ENCODE peak calls at places on chromosome 14, in ten cellular contexts. V is activated T-helper 1 cell treated with Interleukin-2 at 50 U/mL for 16 hours, Y is NCI-H2171 treated with DMSO at 0.1 percent for 48 hours, Z is activated T-cell treated with anti-CD3 and anti-CD28 coated beads for 48 hours, J is M059J, A is mammary epithelial cell, N is GM20000, O is kidney tubule cell, I is mucosa of gallbladder, G is HTR-8/SVneo. E is an unnamed sample.

GRCh38 chr14:96735509-96735908 is 61.7 kb upstream of the VRK1 start:
- DNase-seq in V (no peak), Y (peak), Z (no peak), J (no peak), A (no peak), N (no peak), O (peak), I (no peak), G (no peak), E (no peak)

GRCh38 chr14:92632546-92633273 is 115.7 kb downstream of the LGMN start:
- DNase-seq in V (no peak), Y (no peak), Z (no peak), J (no peak), A (no peak), N (no peak), O (no peak), I (no peak), G (no peak), E (no peak)

GRCh38 chr14:103361868-103362267 is 23.3 kb upstream of the MARK3 start:
- DNase-seq in V (no peak), Y (no peak), Z (no peak), J (peak), A (peak), N (no peak), O (peak), I (no peak), G (no peak), E (no peak)

GRCh38 chr14:70901218-70901772 is 6.0 kb upstream of the PCNX1 start:
- DNase-seq in V (no peak), Y (no peak), Z (no peak), J (peak), A (no peak), N (no peak), O (peak), I (no peak), G (peak), E (no peak)

GRCh38 chr14:29528889-29529288 is 398.8 kb downstream of the PRKD1 start:
- DNase-seq in V (no peak), Y (peak), Z (no peak), J (no peak), A (no peak), N (no peak), O (peak), I (no peak), G (no peak), E (no peak)

GRCh38 chr14:100472094-100472455 is 115.1 kb downstream of the BEGAIN start:
- DNase-seq in V (no peak), Y (peak), Z (no peak), J (no peak), A (no peak), N (no peak), O (no peak), I (no peak), G (no peak), E (no peak)

GRCh38 chr14:68786491-68787234 is 6.2 kb downstream of the ZFP36L1 start:
- DNase-seq in V (no peak), Y (no peak), Z (no peak), J (peak), A (peak), N (no peak), O (peak), I (peak), G (no peak), E (no peak)

GRCh38 chr14:75561013-75561432 is 17.4 kb upstream of the FLVCR2 start:
- DNase-seq in V (peak), Y (peak), Z (peak), J (peak), A (peak), N (peak), O (peak), I (peak), G (peak), E (peak)

GRCh38 chr14:47919994-47920393 is 244.6 kb upstream of the MDGA2 start:
- DNase-seq in V (no peak), Y (no peak), Z (no peak), J (peak), A (no peak), N (no peak), O (no peak), I (no peak), G (no peak), E (no peak)

GRCh38 chr14:98204139-98204538 is 1067.9 kb downstream of the BCL11B start:
- DNase-seq in V (no peak), Y (no peak), Z (no peak), J (no peak), A (no peak), N (no peak), O (no peak), I (no peak), G (no peak), E (no peak)

GRCh38 chr14:100317897-100318808 is 5.0 kb upstream of the SLC25A47 start:
- DNase-seq in V (peak), Y (no peak), Z (peak), J (peak), A (no peak), N (peak), O (peak), I (peak), G (no peak), E (peak)

GRCh38 chr14:92832137-92832700 is 38.1 kb downstream of the GOLGA5 start:
- DNase-seq in V (no peak), Y (peak), Z (no peak), J (no peak), A (no peak), N (no peak), O (no peak), I (no peak), G (no peak), E (no peak)

GRCh38 chr14:26870096-26870495 is 272.3 kb upstream of the NOVA1 start:
- DNase-seq in V (no peak), Y (no peak), Z (no peak), J (no peak), A (no peak), N (no peak), O (no peak), I (no peak), G (no peak), E (no peak)

GRCh38 chr14:24436355-24437019 is 6.1 kb downstream of the SDR39U1 start:
- DNase-seq in V (no peak), Y (peak), Z (no peak), J (peak), A (peak), N (peak), O (peak), I (no peak), G (peak), E (no peak)

GRCh38 chr14:102893452-102893851 is 29.0 kb upstream of the AMN start:
- DNase-seq in V (no peak), Y (no peak), Z (no peak), J (no peak), A (no peak), N (no peak), O (no peak), I (peak), G (no peak), E (peak)

GRCh38 chr14:24674204-24674970 is 40.4 kb upstream of the GZMB start:
- DNase-seq in V (peak), Y (no peak), Z (no peak), J (no peak), A (no peak), N (no peak), O (no peak), I (no peak), G (no peak), E (no peak)

GRCh38 chr14:30312214-30312613 is 246.7 kb upstream of the G2E3 start:
- DNase-seq in V (no peak), Y (no peak), Z (no peak), J (no peak), A (no peak), N (no peak), O (no peak), I (no peak), G (no peak), E (no peak)

GRCh38 chr14:104268725-104269436 is 130.5 kb downstream of the KIF26A start:
- DNase-seq in V (no peak), Y (no peak), Z (no peak), J (no peak), A (no peak), N (no peak), O (no peak), I (no peak), G (no peak), E (peak)

GRCh38 chr14:44995770-44996294 is 33.8 kb downstream of the TOGARAM1 start:
- DNase-seq in V (no peak), Y (no peak), Z (no peak), J (no peak), A (no peak), N (no peak), O (peak), I (no peak), G (no peak), E (no peak)

GRCh38 chr14:33556382-33557121 is 394.3 kb downstream of the EGLN3 start:
- DNase-seq in V (no peak), Y (no peak), Z (no peak), J (peak), A (peak), N (no peak), O (peak), I (no peak), G (peak), E (no peak)

GRCh38 chr14:60189923-60190840 is 25.0 kb upstream of the DHRS7 start:
- DNase-seq in V (no peak), Y (peak), Z (no peak), J (no peak), A (no peak), N (no peak), O (no peak), I (no peak), G (no peak), E (no peak)

GRCh38 chr14:83163016-83163415 is 1629.4 kb upstream of the SEL1L start:
- DNase-seq in V (no peak), Y (no peak), Z (no peak), J (no peak), A (no peak), N (no peak), O (peak), I (no peak), G (no peak), E (no peak)

GRCh38 chr14:53924754-53925153 is 31.9 kb downstream of the BMP4 start:
- DNase-seq in V (no peak), Y (no peak), Z (no peak), J (peak), A (peak), N (no peak), O (peak), I (no peak), G (peak), E (no peak)

GRCh38 chr14:95889236-95889979 is 12.8 kb downstream of the TUNAR start:
- DNase-seq in V (no peak), Y (no peak), Z (no peak), J (no peak), A (no peak), N (no peak), O (peak), I (no peak), G (no peak), E (no peak)

GRCh38 chr14:51855234-51855633 is 5.2 kb upstream of the GNG2 start:
- DNase-seq in V (no peak), Y (no peak), Z (no peak), J (peak), A (no peak), N (no peak), O (no peak), I (no peak), G (no peak), E (no peak)

GRCh38 chr14:23209651-23210423 is 26.4 kb upstream of the SLC7A8 start:
- DNase-seq in V (no peak), Y (no peak), Z (no peak), J (peak), A (peak), N (no peak), O (peak), I (no peak), G (no peak), E (no peak)

GRCh38 chr14:64702493-64703392 is 1.5 kb upstream of the PLEKHG3 start:
- DNase-seq in V (no peak), Y (peak), Z (no peak), J (no peak), A (peak), N (no peak), O (peak), I (no peak), G (no peak), E (peak)

GRCh38 chr14:43938588-43939281 is 568.3 kb downstream of the FSCB start:
- DNase-seq in V (no peak), Y (no peak), Z (no peak), J (no peak), A (no peak), N (no peak), O (no peak), I (no peak), G (no peak), E (no peak)

GRCh38 chr14:54450535-54450934 is 9.4 kb upstream of the CNIH1 start:
- DNase-seq in V (no peak), Y (no peak), Z (no peak), J (peak), A (peak), N (peak), O (no peak), I (no peak), G (no peak), E (no peak)

GRCh38 chr14:20934148-20934762 is 21.0 kb upstream of the RNASE2 start:
- DNase-seq in V (peak), Y (no peak), Z (peak), J (no peak), A (no peak), N (peak), O (peak), I (no peak), G (no peak), E (peak)

GRCh38 chr14:55221186-55221585 is 29.8 kb upstream of the DLGAP5 start:
- DNase-seq in V (no peak), Y (no peak), Z (no peak), J (peak), A (peak), N (no peak), O (peak), I (no peak), G (peak), E (no peak)

GRCh38 chr14:24268225-24268624 is 3.2 kb downstream of the RABGGTA start:
- DNase-seq in V (no peak), Y (no peak), Z (no peak), J (no peak), A (no peak), N (no peak), O (no peak), I (no peak), G (no peak), E (no peak)

GRCh38 chr14:71472281-71472960 is 459.8 kb upstream of the RGS6 start:
- DNase-seq in V (no peak), Y (no peak), Z (no peak), J (peak), A (no peak), N (peak), O (no peak), I (no peak), G (no peak), E (no peak)

GRCh38 chr14:39265741-39266588 is 32.2 kb downstream of the MIA2 start:
- DNase-seq in V (no peak), Y (no peak), Z (no peak), J (peak), A (peak), N (no peak), O (peak), I (no peak), G (no peak), E (no peak)

GRCh38 chr14:89146291-89146690 is 270.7 kb downstream of the FOXN3 start:
- DNase-seq in V (no peak), Y (no peak), Z (no peak), J (no peak), A (no peak), N (no peak), O (peak), I (no peak), G (no peak), E (no peak)

GRCh38 chr14:22472935-22473854 is 115.8 kb downstream of the DAD1 start:
- DNase-seq in V (no peak), Y (peak), Z (no peak), J (peak), A (peak), N (peak), O (peak), I (peak), G (peak), E (peak)

GRCh38 chr14:52124791-52125661 is 56.2 kb upstream of the NID2 start:
- DNase-seq in V (no peak), Y (no peak), Z (no peak), J (peak), A (peak), N (no peak), O (peak), I (no peak), G (no peak), E (no peak)

GRCh38 chr14:20429801-20430669 is 5.9 kb downstream of the KLHL33 start:
- DNase-seq in V (no peak), Y (no peak), Z (no peak), J (no peak), A (no peak), N (no peak), O (no peak), I (peak), G (no peak), E (peak)

GRCh38 chr14:64464695-64465094 is 604 bp upstream of the AKAP5 start:
- DNase-seq in V (no peak), Y (peak), Z (no peak), J (no peak), A (no peak), N (no peak), O (peak), I (no peak), G (peak), E (no peak)

E was measured in transverse colon.